ENCODE peak calls at places on chromosomes 1 and 21, in five cellular contexts. U is fibroblast of lung, J is IMR-90, X is mucosa of descending colon, G is AG09309. V is an unnamed sample.

GRCh38 chr1:27595597-27595996 is 8.3 kb downstream of the AHDC1 start:
- DNase-seq in U (no peak), J (no peak), G (no peak), X (no peak), V (no peak)

GRCh38 chr1:5856246-5856815 is 135.9 kb downstream of the NPHP4 start:
- DNase-seq in X (no peak), G (no peak), J (peak), U (peak), V (peak)

GRCh38 chr21:37220433-37220980 is 46.6 kb downstream of the VPS26C start:
- DNase-seq in U (peak), J (peak), X (no peak), G (no peak), V (peak)

GRCh38 chr21:45299026-45299863 is 11.6 kb upstream of the POFUT2 start:
- DNase-seq in G (no peak), J (no peak), X (peak), U (no peak), V (peak)

GRCh38 chr21:34991366-34991967 is 57.6 kb downstream of the RUNX1 start:
- DNase-seq in G (no peak), U (no peak), X (no peak), J (no peak), V (no peak)

GRCh38 chr1:21822349-21822748 is 10.3 kb downstream of the LDLRAD2 start:
- DNase-seq in X (peak), G (no peak), U (no peak), J (no peak), V (no peak)

GRCh38 chr1:226371866-226372490 is 35.9 kb downstream of the PARP1 start:
- DNase-seq in G (no peak), U (no peak), X (no peak), J (no peak), V (no peak)

GRCh38 chr1:38270241-38270871 is 223.8 kb upstream of the POU3F1 start:
- DNase-seq in X (no peak), G (no peak), U (no peak), J (no peak), V (no peak)

GRCh38 chr21:41222247-41223068 is 54.5 kb downstream of the BACE2 start:
- DNase-seq in X (no peak), U (peak), G (no peak), J (no peak), V (no peak)

GRCh38 chr1:226877669-226878068 is 7.3 kb downstream of the PSEN2 start:
- DNase-seq in U (no peak), G (no peak), J (no peak), X (no peak), V (no peak)

GRCh38 chr21:27581168-27581567 is 614.3 kb upstream of the ADAMTS5 start:
- DNase-seq in G (no peak), J (peak), X (no peak), U (peak), V (no peak)

GRCh38 chr1:244049142-244049968 is 1.7 kb upstream of the ZBTB18 start:
- DNase-seq in U (peak), J (no peak), G (no peak), X (peak), V (peak)

GRCh38 chr1:198605426-198605825 is 33.4 kb upstream of the PTPRC start:
- DNase-seq in X (no peak), U (no peak), G (no peak), J (no peak), V (no peak)

GRCh38 chr1:179300112-179300511 is 6.5 kb downstream of the SOAT1 start:
- DNase-seq in U (no peak), G (no peak), J (no peak), X (no peak), V (no peak)

GRCh38 chr1:100350787-100351094 is 1.6 kb upstream of the CDC14A start:
- DNase-seq in U (peak), X (no peak), G (no peak), J (no peak), V (no peak)

GRCh38 chr1:244751271-244751895 is 84.1 kb upstream of the COX20 start:
- DNase-seq in X (peak), G (no peak), J (no peak), U (no peak), V (no peak)

GRCh38 chr1:216723274-216723780 is at the start of gene ESRRG:
- DNase-seq in J (peak), X (peak), U (peak), G (no peak), V (peak)

GRCh38 chr1:179231923-179232322 is 2.4 kb upstream of the ABL2 start:
- DNase-seq in G (no peak), J (peak), U (peak), X (no peak), V (peak)

GRCh38 chr1:17260738-17261137 is 11.8 kb downstream of the PADI3 start:
- DNase-seq in J (no peak), G (no peak), X (no peak), U (no peak), V (no peak)

GRCh38 chr1:178849932-178850331 is 20.9 kb downstream of the ANGPTL1 start:
- DNase-seq in X (no peak), U (peak), G (no peak), J (no peak), V (no peak)

GRCh38 chr1:101938681-101939080 is 58.0 kb downstream of the OLFM3 start:
- DNase-seq in G (no peak), J (no peak), X (no peak), U (no peak), V (no peak)

GRCh38 chr1:161484613-161485012 is 20.6 kb upstream of the FCGR2A start:
- DNase-seq in U (no peak), X (no peak), G (no peak), J (no peak), V (peak)

GRCh38 chr1:157045251-157046218 is at the start of gene ARHGEF11:
- DNase-seq in G (peak), X (peak), J (peak), U (peak), V (peak)

GRCh38 chr1:55631508-55631907 is 416.3 kb upstream of the USP24 start:
- DNase-seq in G (peak), X (no peak), J (peak), U (peak), V (no peak)

GRCh38 chr1:71785470-71785869 is 496.9 kb downstream of the NEGR1 start:
- DNase-seq in J (no peak), U (no peak), X (no peak), G (no peak), V (no peak)

GRCh38 chr1:193181985-193182384 is 4.4 kb downstream of the B3GALT2 start:
- DNase-seq in U (peak), X (no peak), G (no peak), J (peak), V (peak)

GRCh38 chr1:168774241-168774640 is 45.2 kb upstream of the DPT start:
- DNase-seq in G (no peak), U (peak), X (no peak), J (no peak), V (peak)

GRCh38 chr1:22524481-22524880 is 38.8 kb upstream of the EPHA8 start:
- DNase-seq in U (no peak), J (no peak), G (no peak), X (no peak), V (no peak)

GRCh38 chr1:212186427-212187207 is 98.6 kb upstream of the PPP2R5A start:
- DNase-seq in U (no peak), J (no peak), X (no peak), G (no peak), V (peak)

GRCh38 chr1:41794031-41794430 is 124.7 kb downstream of the HIVEP3 start:
- DNase-seq in G (no peak), J (no peak), X (no peak), U (no peak), V (no peak)

GRCh38 chr1:161198206-161198876 is 513 bp downstream of the ADAMTS4 start:
- DNase-seq in G (no peak), J (no peak), U (no peak), X (no peak), V (peak)

GRCh38 chr1:206503591-206504362 is 3.6 kb upstream of the RASSF5 start:
- DNase-seq in U (peak), G (peak), X (peak), J (peak), V (peak)

DNA sequence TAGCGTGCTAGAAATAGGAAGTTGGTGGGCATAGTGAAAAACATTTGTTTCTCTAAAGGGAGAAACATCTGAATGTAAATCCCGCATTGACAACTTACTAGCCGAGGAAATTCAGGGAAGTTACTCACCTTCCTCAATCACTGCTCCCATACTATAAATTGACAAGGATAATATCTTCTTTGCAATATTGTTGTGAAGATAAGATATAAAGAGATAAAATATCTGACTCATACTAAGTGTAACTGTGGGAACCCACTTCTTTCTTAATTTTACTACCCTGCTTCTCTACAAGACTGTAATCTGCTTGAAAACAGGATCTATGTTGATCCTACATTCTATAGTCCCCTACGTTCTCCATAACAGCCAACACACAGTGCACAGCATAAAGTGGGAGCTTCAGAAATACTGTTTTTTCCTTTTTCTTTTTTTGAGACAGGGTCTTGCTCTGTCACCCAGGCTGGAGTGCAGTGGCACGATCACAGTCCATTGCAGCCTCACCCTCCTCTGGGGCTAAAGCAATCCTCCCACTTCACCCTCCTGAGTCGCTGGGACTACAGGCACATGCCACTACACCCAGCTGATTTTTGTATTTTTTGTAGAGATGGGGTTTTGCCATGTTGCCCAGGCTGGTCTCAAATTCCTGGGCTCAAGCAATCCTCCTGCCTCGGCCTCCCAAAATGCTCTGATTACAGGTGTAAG is 57.4 kb upstream of the C1orf21 start:
- DNase-seq in J (no peak), X (no peak), U (no peak), G (no peak), V (no peak)
- H3K4me3 ChIP-seq in J (no peak), X (no peak), U (no peak), G (no peak), V (no peak)

DNA sequence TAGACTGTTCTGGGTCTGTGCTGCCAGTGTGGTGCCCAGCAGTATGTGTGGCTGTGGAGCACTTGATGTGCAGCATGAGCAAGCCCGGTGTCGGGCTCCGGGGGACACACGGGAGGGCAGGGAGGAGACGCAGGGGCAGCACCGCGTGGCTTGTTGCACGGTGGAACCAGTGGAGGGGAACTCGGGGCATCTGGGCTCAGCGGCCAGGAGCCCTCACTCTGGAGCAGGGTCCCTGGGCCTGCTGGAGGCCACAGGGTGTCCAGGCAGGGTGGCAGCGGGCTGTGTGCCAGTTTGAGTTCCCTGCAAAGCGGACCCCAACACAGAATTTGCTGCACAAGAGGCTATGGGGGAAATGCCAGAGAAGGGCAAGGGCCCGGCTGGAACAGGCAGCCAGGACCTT is 30.6 kb downstream of the PCNT start:
- DNase-seq in X (no peak), U (no peak), G (no peak), J (no peak), V (no peak)
- TF ChIP-seq CTCF in X (no peak), U (no peak), G (no peak), J (no peak), V (no peak)

DNA sequence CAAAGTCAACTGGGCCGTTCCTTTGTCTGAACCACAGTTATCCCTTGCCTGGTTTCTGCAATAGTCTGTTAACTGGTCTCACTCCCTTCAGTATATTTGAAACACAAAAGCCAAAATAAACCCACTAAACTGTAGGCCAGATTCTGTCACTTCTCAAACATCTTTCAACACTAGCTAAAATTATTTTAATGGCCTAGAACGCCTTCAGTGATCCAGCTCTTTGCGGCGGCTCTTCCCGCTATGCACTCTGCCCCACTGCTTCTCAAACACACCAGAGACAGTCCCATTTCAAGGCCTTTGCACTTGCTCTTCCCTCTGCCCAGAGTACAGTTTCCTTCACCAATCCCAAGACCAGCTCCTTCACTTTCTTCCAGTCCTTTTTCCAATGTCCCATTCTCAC is 9.2 kb downstream of the SAMSN1 start:
- DNase-seq in X (no peak), G (no peak), J (no peak), U (no peak), V (no peak)
- H3K4me3 ChIP-seq in X (no peak), G (no peak), J (no peak), U (no peak), V (no peak)

DNA sequence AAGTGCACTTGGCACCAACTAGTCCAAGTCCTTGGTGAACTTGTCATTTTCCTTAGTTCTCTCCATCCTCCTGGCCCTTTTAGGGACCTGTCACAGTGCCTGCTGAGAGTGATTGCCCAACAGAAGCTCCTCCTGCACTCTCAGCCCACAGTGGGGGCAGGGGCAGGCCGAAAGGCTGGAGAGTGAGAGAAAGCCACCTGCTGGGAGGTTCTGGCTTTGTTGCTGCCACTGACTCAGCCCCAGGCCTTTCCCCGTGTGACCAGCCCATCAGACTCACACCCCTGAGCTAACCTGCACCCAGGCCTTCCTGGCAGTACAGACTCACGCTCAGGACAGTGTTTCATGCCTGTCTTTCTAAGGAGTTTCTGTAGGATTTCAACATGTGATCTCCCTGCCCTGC is 17.1 kb upstream of the PROK1 start:
- DNase-seq in G (no peak), U (peak), J (peak), X (no peak), V (peak)
- TF ChIP-seq CTCF in G (peak), U (no peak), J (peak), X (no peak), V (peak)